ENCODE peak calls at places on chromosomes 7 and 10, in ten cellular contexts. Z is fibroblast of lung; Y is stimulated activated CD8-positive, alpha-beta memory T cell treated with anti-CD3 and anti-CD28 coated beads, Interleukin-15, amount 100 ng/mL, for 24 hours; F is cardiac muscle cell; T is HTR-8/SVneo; E is stimulated activated CD4-positive, alpha-beta T cell treated with anti-CD3 and anti-CD28 coated beads, Interleukin-2, amount 100 ng/mL, for 24 hours; X is activated T-cell treated with anti-CD3 and anti-CD28 coated beads for 1 hour; H is KBM-7; J is NCI-H1930; N is GOT3. I is an unnamed sample.

GRCh38 chr10:69048103-69048502 is 39.8 kb upstream of the SRGN start:
- DNase-seq in X (no peak), Z (peak), T (no peak), Y (no peak), F (peak), N (no peak), E (peak), J (no peak), H (peak), I (no peak)

GRCh38 chr7:32428546-32428945 is 61.6 kb downstream of the LSM5 start:
- DNase-seq in Y (no peak), E (no peak), X (no peak), N (no peak), Z (no peak), J (no peak), T (no peak), F (no peak), H (no peak), I (no peak)

GRCh38 chr10:91605968-91606367 is 26.9 kb downstream of the PPP1R3C start:
- DNase-seq in F (no peak), J (no peak), E (no peak), H (no peak), N (no peak), X (no peak), T (no peak), Z (no peak), Y (no peak), I (no peak)

GRCh38 chr7:142556745-142557144 is 192.5 kb upstream of the PRSS1 start:
- DNase-seq in Z (peak), H (peak), X (no peak), F (peak), T (peak), J (no peak), Y (no peak), N (peak), E (peak), I (no peak)

GRCh38 chr7:80134105-80134535 is 511 bp upstream of the GNAI1 start:
- DNase-seq in Y (no peak), E (no peak), H (no peak), N (no peak), X (no peak), J (peak), Z (no peak), F (no peak), T (no peak), I (no peak)

GRCh38 chr7:191105-192034 is 1.0 kb upstream of the FAM20C start:
- DNase-seq in J (no peak), E (peak), Z (peak), X (no peak), N (peak), Y (no peak), F (peak), T (peak), H (peak), I (no peak)

GRCh38 chr7:36308031-36308430 is 81.6 kb upstream of the ANLN start:
- DNase-seq in Z (no peak), F (no peak), J (no peak), T (no peak), X (no peak), E (no peak), H (no peak), Y (no peak), N (no peak), I (no peak)

GRCh38 chr10:88207121-88207546 is 343.7 kb downstream of the PTEN start:
- DNase-seq in N (no peak), X (no peak), H (no peak), J (no peak), Z (no peak), E (no peak), Y (no peak), T (no peak), F (no peak), I (no peak)

GRCh38 chr7:151130741-151131157 is 36.7 kb downstream of the GBX1 start:
- DNase-seq in Y (no peak), Z (no peak), N (no peak), F (no peak), E (no peak), T (no peak), H (no peak), X (no peak), J (no peak), I (no peak)

I was measured in GM12878.